ENCODE peak calls at places on chromosome 17, in nine cellular contexts. O, W, X, K, G, M, J, Z and U are unnamed samples.

GRCh38 chr17:10657866-10658265 is 757 bp upstream of the MYH3 start:
- DNase-seq in J (no peak), W (no peak), X (no peak), G (no peak), Z (peak; percentile 35), K (no peak), M (no peak), O (no peak), U (no peak)

GRCh38 chr17:66143657-66144282 is 48.2 kb downstream of the CEP112 start:
- DNase-seq in O (no peak), X (no peak), M (no peak), K (no peak), G (no peak), W (no peak), Z (no peak), J (no peak), U (no peak)

GRCh38 chr17:75364078-75364477 is 41.4 kb downstream of the GRB2 start:
- DNase-seq in J (no peak), K (peak; percentile 67), O (peak; percentile 37), Z (no peak), X (no peak), G (peak; percentile 81), M (no peak), W (no peak), U (peak; percentile 54)

GRCh38 chr17:59498421-59499307 is 66.7 kb upstream of the DHX40 start:
- DNase-seq in J (no peak), O (no peak), Z (peak; percentile 23), K (peak; percentile 27), M (no peak), W (no peak), G (no peak), X (no peak), U (no peak)

GRCh38 chr17:37493249-37494027 is 3.7 kb downstream of the DUSP14 start:
- DNase-seq in W (no peak), J (no peak), O (peak; percentile 55), Z (no peak), M (no peak), X (no peak), G (peak; percentile 94), K (peak; percentile 89), U (peak; percentile 94)

GRCh38 chr17:56020369-56020768 is 132.9 kb upstream of the ANKFN1 start:
- DNase-seq in Z (no peak), W (no peak), M (no peak), K (no peak), X (no peak), G (no peak), O (no peak), J (no peak), U (no peak)

GRCh38 chr17:48510381-48510760 is 20.4 kb downstream of the HOXB1 start:
- DNase-seq in X (no peak), O (no peak), J (no peak), M (no peak), K (no peak), Z (no peak), G (no peak), W (no peak), U (no peak)

GRCh38 chr17:81700353-81701287 is 2.5 kb upstream of the MRPL12 start:
- DNase-seq in Z (no peak), M (no peak), O (no peak), X (no peak), G (no peak), J (no peak), W (no peak), K (no peak), U (no peak)

GRCh38 chr17:81097134-81097942 is 62.4 kb downstream of the BAIAP2 start:
- DNase-seq in G (peak; percentile 86), Z (peak; percentile 87), W (peak; percentile 48), O (peak; percentile 57), X (peak; percentile 89), M (peak; percentile 57), J (peak; percentile 89), K (peak; percentile 78), U (no peak)

GRCh38 chr17:71409712-71410111 is 711.1 kb upstream of the SOX9 start:
- DNase-seq in G (peak; percentile 84), W (no peak), Z (no peak), X (no peak), J (no peak), M (no peak), K (peak; percentile 39), O (peak; percentile 74), U (peak; percentile 75)

GRCh38 chr17:76599699-76600460 is 14.2 kb upstream of the ST6GALNAC2 start:
- DNase-seq in Z (no peak), M (no peak), G (no peak), W (no peak), X (no peak), J (no peak), O (no peak), K (no peak), U (no peak)

GRCh38 chr17:16568541-16569357 is at the start of gene ZNF287:
- DNase-seq in O (peak; percentile 68), J (peak; percentile 94), X (peak; percentile 97), Z (peak; percentile 98), G (peak; percentile 86), W (peak; percentile 94), M (peak; percentile 84), K (peak; percentile 90), U (peak; percentile 33)

GRCh38 chr17:7956208-7956965 is 24.4 kb downstream of the CNTROB start:
- DNase-seq in J (no peak), Z (peak; percentile 34), K (peak; percentile 83), W (no peak), O (peak; percentile 50), X (peak; percentile 69), M (no peak), G (peak; percentile 45), U (no peak)

GRCh38 chr17:49967621-49968379 is 1.2 kb upstream of the DLX4 start:
- DNase-seq in Z (no peak), M (no peak), G (no peak), W (no peak), O (no peak), X (no peak), J (no peak), K (no peak), U (no peak)

GRCh38 chr17:71023631-71024030 is 854.3 kb downstream of the KCNJ2 start:
- DNase-seq in K (no peak), Z (peak; percentile 68), G (no peak), O (no peak), M (no peak), W (no peak), J (no peak), X (no peak), U (no peak)

GRCh38 chr17:43532581-43532980 is 13.6 kb downstream of the ETV4 start:
- DNase-seq in M (no peak), K (no peak), O (no peak), Z (no peak), J (no peak), X (no peak), G (no peak), W (no peak), U (no peak)

GRCh38 chr17:13575922-13576419 is 25.8 kb downstream of the HS3ST3A1 start:
- DNase-seq in J (no peak), X (no peak), G (peak; percentile 57), W (no peak), K (peak; percentile 40), Z (no peak), M (no peak), O (no peak), U (no peak)

GRCh38 chr17:13477180-13477611 is 124.5 kb downstream of the HS3ST3A1 start:
- DNase-seq in O (no peak), G (peak; percentile 74), M (no peak), Z (no peak), W (no peak), X (no peak), J (no peak), K (peak; percentile 66), U (no peak)

GRCh38 chr17:51035436-51035835 is 85.2 kb downstream of the SPAG9 start:
- DNase-seq in M (no peak), Z (no peak), O (peak; percentile 45), W (no peak), K (peak; percentile 94), J (no peak), G (peak; percentile 45), X (no peak), U (peak; percentile 92)

GRCh38 chr17:51032850-51033249 is 87.8 kb downstream of the SPAG9 start:
- DNase-seq in M (no peak), G (no peak), Z (no peak), J (no peak), K (no peak), X (no peak), W (no peak), O (no peak), U (no peak)

GRCh38 chr17:51029568-51030463 is 90.9 kb downstream of the SPAG9 start:
- DNase-seq in W (no peak), M (no peak), O (no peak), Z (no peak), G (peak; percentile 61), J (no peak), X (no peak), K (peak; percentile 66), U (no peak)

GRCh38 chr17:51036084-51036483 is 84.6 kb downstream of the SPAG9 start:
- DNase-seq in J (no peak), K (no peak), Z (no peak), X (no peak), M (no peak), G (no peak), O (no peak), W (no peak), U (no peak)

DNA sequence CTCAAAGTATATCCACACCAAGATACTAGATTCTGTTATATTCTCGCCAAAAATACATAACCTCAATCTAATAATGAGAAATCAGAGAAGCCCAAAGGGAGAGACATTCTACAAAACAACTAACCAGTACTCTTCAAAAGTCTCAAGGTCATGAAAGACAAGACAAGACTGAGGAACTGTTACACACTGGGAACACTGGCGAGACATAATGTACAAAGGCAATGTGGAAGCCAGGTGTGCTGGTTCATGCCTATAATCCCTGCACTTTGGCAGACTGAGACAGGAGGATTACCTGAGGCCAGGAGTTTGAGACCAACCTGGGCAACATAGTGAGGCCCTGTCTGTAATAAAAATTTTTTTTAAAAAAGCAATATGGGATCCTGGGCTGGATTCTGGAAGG is 85.9 kb downstream of the SPAG9 start:
- DNase-seq in J (no peak), W (no peak), X (no peak), K (no peak), G (no peak), M (no peak), O (no peak), Z (no peak), U (no peak)
- H3K4me3 ChIP-seq in J (no peak overlapping the region), W (no peak overlapping the region), X (no peak overlapping the region), K (no peak overlapping the region), G (no peak overlapping the region), M (no peak overlapping the region), O (no peak overlapping the region), Z (no peak overlapping the region), U (no peak overlapping the region)

GRCh38 chr17:1229891-1230571 is 40.2 kb upstream of the BHLHA9 start:
- DNase-seq in G (no peak), W (no peak), O (no peak), K (no peak), M (no peak), J (no peak), Z (no peak), X (no peak), U (no peak)
- H3K4me3 ChIP-seq in G (no peak overlapping the region), W (peak overlapping the region; percentile 29), O (peak overlapping the region; percentile 33), K (no peak overlapping the region), M (peak overlapping the region; percentile 60), J (peak overlapping the region; percentile 30), Z (no peak overlapping the region), X (peak overlapping the region; percentile 49), U (no peak overlapping the region)

GRCh38 chr17:68599873-68600122 is 1.4 kb downstream of the FAM20A start:
- DNase-seq in M (no peak), K (no peak), W (no peak), O (no peak), G (no peak), J (no peak), Z (no peak), X (no peak), U (no peak)
- H3K4me3 ChIP-seq in M (peak overlapping the region; percentile 63), K (peak overlapping the region; percentile 79), W (peak overlapping the region; percentile 36), O (peak overlapping the region; percentile 47), G (peak overlapping the region; percentile 78), J (peak overlapping the region; percentile 62), Z (no peak overlapping the region), X (peak overlapping the region; percentile 83), U (no peak overlapping the region)

GRCh38 chr17:6688944-6689343 is 24.2 kb downstream of the SLC13A5 start:
- DNase-seq in X (no peak), J (no peak), K (no peak), O (no peak), G (no peak), W (no peak), Z (no peak), M (no peak), U (no peak)
- H3K4me3 ChIP-seq in X (no peak overlapping the region), J (no peak overlapping the region), K (no peak overlapping the region), O (no peak overlapping the region), G (no peak overlapping the region), W (no peak overlapping the region), Z (no peak overlapping the region), M (no peak overlapping the region), U (no peak overlapping the region)